ENCODE peak calls at places on chromosomes 16 and 17, in eight cellular contexts. H is lung; S is OCI-LY7; U is CD8-positive, alpha-beta T cell; T is transverse colon; P is HCT116; V is brain microvascular endothelial cell; N is D721Med. M is an unnamed sample.

GRCh38 chr16:57341441-57342303 is 16.9 kb upstream of the CCL22 start:
- DNase-seq in H (peak), S (no peak), U (no peak), T (peak), P (no peak), V (peak), N (no peak), M (no peak)

GRCh38 chr17:45662432-45662831 is 121.7 kb upstream of the CRHR1 start:
- DNase-seq in H (no peak), S (no peak), U (no peak), T (no peak), P (no peak), V (no peak), N (no peak), M (no peak)

GRCh38 chr17:30378191-30378796 is 433 bp upstream of the CPD start:
- DNase-seq in H (no peak), S (peak), U (peak), T (peak), P (no peak), V (no peak), N (no peak), M (no peak)

GRCh38 chr17:78391843-78392242 is 13.4 kb downstream of the PGS1 start:
- DNase-seq in H (no peak), S (no peak), U (no peak), T (no peak), P (peak), V (peak), N (no peak), M (no peak)

GRCh38 chr16:67987460-67988160 is 7.3 kb upstream of the DPEP3 start:
- DNase-seq in H (no peak), S (no peak), U (no peak), T (no peak), P (no peak), V (no peak), N (no peak), M (no peak)

GRCh38 chr17:76889323-76889722 is 21.1 kb downstream of the MGAT5B start:
- DNase-seq in H (no peak), S (no peak), U (no peak), T (no peak), P (no peak), V (no peak), N (no peak), M (no peak)

GRCh38 chr16:89737341-89738071 is 16.2 kb downstream of the ZNF276 start:
- DNase-seq in H (no peak), S (no peak), U (peak), T (no peak), P (no peak), V (no peak), N (no peak), M (no peak)

GRCh38 chr16:83878838-83879237 is 20.1 kb upstream of the MLYCD start:
- DNase-seq in H (no peak), S (peak), U (no peak), T (no peak), P (peak), V (peak), N (no peak), M (no peak)

GRCh38 chr16:57000271-57001025 is 11.1 kb downstream of the NLRC5 start:
- DNase-seq in H (no peak), S (no peak), U (no peak), T (peak), P (peak), V (peak), N (no peak), M (no peak)

GRCh38 chr17:41965694-41966375 is 760 bp upstream of the CNP start:
- DNase-seq in H (peak), S (peak), U (peak), T (peak), P (peak), V (no peak), N (no peak), M (no peak)

GRCh38 chr16:86761117-86761971 is 183.0 kb downstream of the FOXL1 start:
- DNase-seq in H (peak), S (peak), U (peak), T (peak), P (peak), V (peak), N (no peak), M (no peak)

DNA sequence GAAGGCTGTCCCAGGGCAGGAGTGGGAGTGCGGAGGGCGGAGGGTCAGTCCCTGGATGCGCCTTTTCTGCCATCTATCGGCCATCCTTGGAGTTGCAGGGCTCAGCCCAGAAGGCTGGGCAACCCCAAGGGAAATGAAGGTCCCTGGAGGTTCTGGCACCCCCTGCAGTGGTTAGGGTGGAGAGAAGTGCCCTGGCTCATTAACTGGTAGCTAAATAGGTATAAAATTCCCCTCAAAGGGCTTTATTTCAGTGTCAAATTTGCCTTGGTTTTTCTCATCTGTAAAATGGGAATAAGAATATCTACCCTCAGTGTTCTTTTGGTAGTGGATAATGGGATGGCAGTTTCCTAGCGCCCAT is 22.4 kb downstream of the C17orf75 start:
- DNase-seq in H (peak), S (peak), U (peak), T (peak), P (peak), V (peak), N (no peak), M (peak)
- TF ChIP-seq CTCF in H (peak), S (peak), U (peak), T (peak), P (peak), V (peak), N (peak), M (peak)

GRCh38 chr17:28416703-28417311 is 10.8 kb upstream of the SLC46A1 start:
- DNase-seq in H (peak), S (peak), U (peak), T (peak), P (peak), V (peak), N (no peak), M (peak)
- TF ChIP-seq CTCF in H (peak), S (peak), U (peak), T (peak), P (peak), V (peak), N (peak), M (peak)

GRCh38 chr17:9577402-9577709 is 914 bp downstream of the CFAP52 start:
- DNase-seq in H (no peak), S (peak), U (no peak), T (no peak), P (no peak), V (no peak), N (no peak), M (no peak)

GRCh38 chr17:9571201-9571600 is 4.4 kb downstream of the STX8 start:
- DNase-seq in H (no peak), S (no peak), U (no peak), T (no peak), P (no peak), V (no peak), N (no peak), M (no peak)

GRCh38 chr17:9576521-9577401 is at the start of gene CFAP52:
- DNase-seq in H (peak), S (peak), U (peak), T (peak), P (peak), V (peak), N (no peak), M (peak)

GRCh38 chr17:9575381-9576072 is at the start of gene STX8:
- DNase-seq in H (peak), S (peak), U (peak), T (peak), P (peak), V (peak), N (peak), M (peak)
- TF ChIP-seq CTCF in H (no peak), S (peak), U (no peak), T (no peak), P (no peak), V (no peak), N (no peak), M (no peak)

DNA sequence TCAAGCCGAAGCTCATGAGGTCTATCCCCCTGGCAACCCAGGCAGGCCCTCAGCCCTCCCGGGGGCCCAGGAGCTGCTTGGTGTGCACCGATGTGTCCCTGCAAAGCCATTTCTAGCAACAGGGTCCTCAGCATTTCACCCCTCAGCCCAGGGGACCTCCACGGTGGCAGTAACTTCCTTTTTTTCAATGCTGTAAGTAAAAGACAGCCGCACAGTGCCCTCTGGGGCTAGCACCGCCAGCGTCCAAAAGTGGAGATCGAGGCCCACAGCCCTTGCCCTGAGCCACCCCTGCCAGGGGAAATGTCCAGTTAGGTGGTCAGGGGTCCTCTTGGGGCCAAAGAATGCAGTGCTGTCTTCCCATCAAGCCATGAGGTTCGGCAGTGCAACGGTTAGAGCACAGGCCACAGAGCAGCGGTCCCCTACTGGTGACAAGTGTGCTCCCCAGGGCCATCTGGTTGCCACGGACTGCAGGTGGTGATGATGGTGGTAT is 79.9 kb downstream of the LITAF start:
- DNase-seq in H (no peak), S (peak), U (no peak), T (no peak), P (no peak), V (no peak), N (no peak), M (no peak)
- TF ChIP-seq CTCF in H (no peak), S (peak), U (no peak), T (no peak), P (peak), V (no peak), N (no peak), M (peak)

GRCh38 chr17:47620503-47621245 is 29.0 kb upstream of the KPNB1 start:
- DNase-seq in H (no peak), S (no peak), U (no peak), T (no peak), P (peak), V (no peak), N (no peak), M (no peak)

GRCh38 chr17:47622179-47622549 is 27.6 kb upstream of the KPNB1 start:
- DNase-seq in H (no peak), S (no peak), U (no peak), T (no peak), P (no peak), V (peak), N (no peak), M (no peak)

GRCh38 chr17:47615766-47616424 is 33.8 kb upstream of the KPNB1 start:
- DNase-seq in H (no peak), S (peak), U (no peak), T (no peak), P (peak), V (no peak), N (no peak), M (no peak)

GRCh38 chr17:47621293-47622178 is 28.2 kb upstream of the KPNB1 start:
- DNase-seq in H (no peak), S (no peak), U (no peak), T (no peak), P (peak), V (peak), N (no peak), M (no peak)

DNA sequence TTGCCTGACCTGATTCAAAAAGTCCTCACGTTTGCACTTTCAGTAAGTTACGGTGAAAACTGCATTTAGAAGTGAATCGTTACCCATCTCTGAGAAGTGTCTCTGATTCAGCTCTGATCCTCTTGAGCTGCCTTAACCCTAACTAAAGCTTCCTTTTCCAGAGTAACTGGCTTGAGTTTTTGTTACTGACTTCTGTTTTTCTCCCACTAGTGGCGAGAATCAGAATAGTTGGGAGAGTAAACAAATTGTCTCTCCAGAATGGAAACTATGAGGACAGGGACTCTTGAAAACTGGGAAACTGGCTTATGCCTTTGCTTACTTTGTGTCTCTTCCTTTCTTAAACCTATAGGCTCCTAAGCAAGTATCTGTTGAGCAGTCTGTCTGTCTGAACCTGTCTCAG is 31.3 kb upstream of the KPNB1 start:
- DNase-seq in H (no peak), S (no peak), U (no peak), T (no peak), P (peak), V (no peak), N (no peak), M (no peak)
- TF ChIP-seq CTCF in H (no peak), S (peak), U (no peak), T (peak), P (peak), V (peak), N (peak), M (no peak)

DNA sequence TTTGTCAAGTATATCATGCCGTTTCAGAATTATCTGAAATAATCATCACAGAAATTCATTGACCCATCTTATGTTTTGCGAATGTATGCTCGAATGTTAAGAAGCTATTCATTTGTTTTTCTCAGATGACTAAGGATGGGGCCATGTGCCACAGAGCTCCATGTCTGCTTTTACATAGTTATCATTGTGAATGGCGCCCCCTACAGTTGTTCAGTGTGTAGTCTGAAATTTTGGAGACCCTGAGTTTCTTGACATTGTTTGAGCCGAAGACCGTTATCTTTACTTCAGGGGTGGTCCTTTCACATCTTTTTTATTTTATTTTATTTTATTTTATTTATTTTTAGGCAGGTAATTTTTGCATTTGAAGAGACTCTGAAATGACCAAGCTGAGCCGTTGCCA is 972.0 kb upstream of the RBFOX1 start:
- DNase-seq in H (no peak), S (no peak), U (no peak), T (no peak), P (no peak), V (no peak), N (no peak), M (no peak)
- TF ChIP-seq CTCF in H (no peak), S (peak), U (no peak), T (no peak), P (no peak), V (no peak), N (no peak), M (peak)